ENCODE peak calls at places on chromosomes 16 and 17, in ten cellular contexts. D is A549, G is sigmoid colon, Y is HCT116, U is lower leg skin, P is heart left ventricle, C is IMR-90, A is H54, L is Peyer's patch, F is uterus. J is an unnamed sample.

GRCh38 chr16:21625026-21625425 is 25.6 kb downstream of the METTL9 start:
- DNase-seq in Y (no peak), F (no peak), G (no peak), L (no peak), C (no peak), D (no peak), A (no peak), P (no peak), U (no peak), J (no peak)

GRCh38 chr17:20955437-20956323 is 87.1 kb downstream of the USP22 start:
- DNase-seq in Y (no peak), A (no peak), C (peak; percentile 51), G (peak; percentile 81), F (peak; percentile 48), U (no peak), D (no peak), L (no peak), P (no peak), J (no peak)

GRCh38 chr17:19992803-19993713 is 15.4 kb upstream of the AKAP10 start:
- DNase-seq in P (peak; percentile 87), D (peak; percentile 77), G (peak; percentile 93), C (peak; percentile 84), Y (peak; percentile 89), U (peak; percentile 82), A (peak; percentile 82), L (peak; percentile 74), F (peak; percentile 89), J (peak; percentile 20)

GRCh38 chr16:87465306-87465705 is 27.5 kb downstream of the ZCCHC14 start:
- DNase-seq in F (peak; percentile 80), C (peak; percentile 82), P (peak; percentile 75), U (peak; percentile 85), D (no peak), A (peak; percentile 67), Y (no peak), L (peak; percentile 24), G (peak; percentile 96), J (no peak)

GRCh38 chr17:81043725-81044427 is 8.9 kb downstream of the BAIAP2 start:
- DNase-seq in F (peak; percentile 46), G (no peak), L (no peak), C (no peak), A (peak; percentile 95), P (peak; percentile 52), D (peak; percentile 50), Y (peak; percentile 71), U (no peak), J (no peak)

GRCh38 chr16:87457724-87458423 is 35.0 kb downstream of the ZCCHC14 start:
- DNase-seq in G (no peak), C (peak; percentile 99), F (no peak), L (no peak), U (no peak), Y (peak; percentile 97), D (no peak), A (peak; percentile 84), P (no peak), J (peak; percentile 38)

GRCh38 chr16:24993722-24994686 is 21.2 kb downstream of the ARHGAP17 start:
- DNase-seq in G (no peak), Y (peak; percentile 54), D (peak; percentile 78), L (no peak), A (peak; percentile 67), F (no peak), C (peak; percentile 96), U (no peak), P (no peak), J (no peak)

GRCh38 chr16:79690159-79690558 is 89.6 kb upstream of the MAF start:
- DNase-seq in L (no peak), A (no peak), Y (no peak), G (no peak), D (no peak), F (no peak), C (no peak), P (no peak), U (no peak), J (no peak)

GRCh38 chr16:55179858-55180585 is 144.0 kb upstream of the IRX6 start:
- DNase-seq in G (no peak), P (no peak), D (no peak), Y (no peak), F (no peak), U (no peak), C (no peak), L (no peak), A (no peak), J (no peak)

GRCh38 chr16:27326738-27327585 is 13.2 kb downstream of the IL4R start:
- DNase-seq in Y (peak; percentile 68), D (peak; percentile 84), C (peak; percentile 97), G (peak; percentile 96), L (peak; percentile 52), F (peak; percentile 94), U (peak; percentile 86), P (peak; percentile 89), A (peak; percentile 90), J (no peak)

DNA sequence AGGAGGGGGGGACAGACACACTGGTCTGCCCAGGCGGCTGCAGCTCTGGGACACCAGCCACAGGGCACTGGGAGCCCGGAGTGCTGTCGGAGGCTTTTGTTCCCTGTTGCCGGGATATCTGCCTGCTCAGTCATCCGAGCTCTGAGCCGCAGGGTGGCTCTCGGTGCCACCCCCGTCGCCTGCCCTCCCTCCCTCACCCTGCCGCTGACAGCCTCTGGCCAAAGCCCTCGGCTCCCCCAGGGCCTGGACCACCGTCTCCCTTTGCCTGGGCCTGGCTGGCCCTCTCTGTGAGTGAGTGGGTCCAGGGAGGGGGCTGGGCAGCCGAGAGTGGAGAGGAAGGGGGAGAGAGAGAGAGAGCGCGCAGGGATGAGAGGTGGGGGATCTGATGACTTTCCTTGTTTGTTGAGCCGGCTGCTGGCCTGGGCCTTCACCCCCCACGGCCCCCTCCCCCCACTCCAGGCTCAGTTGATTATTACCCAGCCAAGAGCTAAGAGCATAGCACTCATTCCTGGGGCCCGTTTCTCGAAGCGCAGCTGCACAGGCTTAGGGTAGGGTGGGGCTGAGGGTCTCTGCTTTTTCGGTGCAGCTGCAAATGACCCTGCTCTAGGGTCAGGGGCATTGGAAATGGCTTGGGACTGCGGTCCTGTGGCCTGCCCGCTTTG is 2.7 kb downstream of the FOXJ1 start:
- DNase-seq in G (no peak), A (no peak), Y (no peak), C (no peak), F (no peak), P (peak; percentile 26), U (no peak), L (no peak), D (peak; percentile 66), J (no peak)
- TF ChIP-seq POLR2A in G (no peak), A (no peak), Y (no peak), C (no peak), F (no peak), P (no peak), U (no peak), L (no peak), D (no peak), J (no peak)

GRCh38 chr17:5077781-5078105 is 524 bp upstream of the ZFP3 start:
- DNase-seq in D (no peak), L (no peak), U (no peak), C (no peak), P (no peak), G (no peak), F (no peak), Y (no peak), A (no peak), J (no peak)

GRCh38 chr17:5080591-5080990 is 2.3 kb downstream of the ZFP3 start:
- DNase-seq in Y (no peak), U (no peak), G (no peak), F (no peak), D (no peak), C (no peak), L (no peak), A (no peak), P (no peak), J (no peak)

GRCh38 chr17:5078106-5079028 is at the start of gene ZFP3:
- DNase-seq in D (peak; percentile 70), F (peak; percentile 61), G (peak; percentile 91), Y (no peak), C (peak; percentile 68), U (peak; percentile 71), P (peak; percentile 92), L (peak; percentile 82), A (no peak), J (peak; percentile 56)
- TF ChIP-seq POLR2A in D (peak; percentile 7), F (no peak), G (peak; percentile 45), Y (no peak), C (no peak), U (no peak), P (no peak), L (peak; percentile 46), A (peak; percentile 59), J (peak; percentile 94)

GRCh38 chr16:67848118-67848517 is 625 bp upstream of the CENPT start:
- DNase-seq in C (no peak), D (no peak), L (no peak), Y (no peak), P (no peak), G (no peak), A (no peak), F (no peak), U (no peak), J (no peak)

GRCh38 chr16:67847064-67847861 is at the start of gene CENPT:
- DNase-seq in D (no peak), P (peak; percentile 52), U (no peak), L (peak; percentile 67), G (peak; percentile 81), C (peak; percentile 64), A (peak; percentile 75), Y (no peak), F (peak; percentile 47), J (no peak)

GRCh38 chr16:67845291-67846062 is 1.3 kb upstream of the NUTF2 start:
- DNase-seq in L (no peak), A (no peak), U (no peak), D (no peak), C (no peak), F (no peak), G (no peak), P (no peak), Y (no peak), J (no peak)

GRCh38 chr16:67846063-67846319 is 742 bp upstream of the NUTF2 start:
- DNase-seq in F (no peak), L (no peak), A (no peak), P (no peak), Y (no peak), D (no peak), C (no peak), G (no peak), U (no peak), J (no peak)

GRCh38 chr16:67846320-67847063 is at the start of gene NUTF2:
- DNase-seq in F (peak; percentile 95), P (peak; percentile 98), U (peak; percentile 95), A (peak; percentile 87), G (peak; percentile 97), L (peak; percentile 94), C (peak; percentile 85), Y (peak; percentile 81), D (peak; percentile 93), J (peak; percentile 85)
- TF ChIP-seq POLR2A in F (peak; percentile 80), P (no peak), U (no peak), A (peak; percentile 40), G (peak; percentile 59), L (peak; percentile 70), C (peak; percentile 83), Y (no peak), D (peak; percentile 68), J (peak; percentile 88)

DNA sequence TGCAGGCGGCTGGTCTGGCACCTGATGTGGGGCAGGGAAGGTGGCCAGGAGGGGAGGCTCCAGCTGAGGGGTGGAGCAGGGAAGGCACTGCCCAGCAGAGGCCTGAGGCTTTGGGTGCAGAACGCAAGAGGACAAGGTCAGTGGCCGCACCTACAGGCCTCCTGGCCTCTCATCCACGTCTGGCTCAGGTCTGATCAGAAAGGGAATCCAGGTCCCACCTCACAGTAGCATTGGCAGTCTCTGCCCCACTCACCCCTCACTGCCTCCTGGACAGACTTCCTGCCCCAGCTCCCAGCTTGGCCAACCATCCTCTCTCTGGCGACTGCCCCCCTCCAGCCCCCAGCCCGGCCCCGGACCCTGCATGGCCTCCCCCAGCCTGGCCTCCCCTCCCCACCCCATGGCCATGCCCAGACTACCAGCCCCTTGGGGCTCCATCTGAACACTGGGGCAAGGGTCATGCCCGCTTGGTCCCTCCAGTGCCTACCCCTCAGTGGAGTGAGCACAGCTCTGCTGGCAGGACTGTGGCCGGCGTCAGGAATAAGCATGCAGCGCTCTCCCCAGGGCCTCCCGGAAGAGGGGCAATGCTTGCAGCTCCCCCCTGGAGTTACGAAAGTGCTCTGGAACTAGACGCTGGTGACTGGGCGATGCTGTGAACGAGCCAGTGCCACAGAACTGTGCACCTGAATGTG is 4.6 kb downstream of the UTS2R start:
- DNase-seq in L (no peak), U (no peak), G (no peak), P (no peak), Y (no peak), C (no peak), D (no peak), A (no peak), F (no peak), J (no peak)
- TF ChIP-seq POLR2A in L (no peak), U (no peak), G (no peak), P (no peak), Y (no peak), C (no peak), D (no peak), A (no peak), F (no peak), J (no peak)

J was measured in GM12878.